ENCODE peak calls at places on chromosome 3, in nine cellular contexts. One of them, this sample, is unnamed.

GRCh38 chr3:149393355-149394165 is 16.1 kb upstream of the TM4SF1 start:
- DNase-seq in fibroblast of lung: peak; percentile 86
- DNase-seq in SK-N-SH: peak; percentile 68
- DNase-seq in neuronal stem cell: peak; percentile 35
- DNase-seq in endodermal cell: peak; percentile 86
- DNase-seq in IMR-90: peak; percentile 83
- DNase-seq in neural progenitor cell: peak; percentile 82
- DNase-seq in mesenchymal stem cell: peak; percentile 79
- DNase-seq in GM23248: peak; percentile 89
- DNase-seq in this sample: peak; percentile 76

GRCh38 chr3:175222356-175222755 is 363.2 kb downstream of the NAALADL2 start:
- DNase-seq in GM23248: no peak
- DNase-seq in mesenchymal stem cell: no peak
- DNase-seq in IMR-90: no peak
- DNase-seq in SK-N-SH: no peak
- DNase-seq in endodermal cell: no peak
- DNase-seq in fibroblast of lung: no peak
- DNase-seq in neural progenitor cell: no peak
- DNase-seq in neuronal stem cell: no peak
- DNase-seq in this sample: no peak

GRCh38 chr3:88632226-88632625 is 475.2 kb upstream of the EPHA3 start:
- DNase-seq in neuronal stem cell: no peak
- DNase-seq in SK-N-SH: no peak
- DNase-seq in endodermal cell: no peak
- DNase-seq in GM23248: no peak
- DNase-seq in mesenchymal stem cell: no peak
- DNase-seq in neural progenitor cell: no peak
- DNase-seq in fibroblast of lung: no peak
- DNase-seq in IMR-90: no peak
- DNase-seq in this sample: no peak

GRCh38 chr3:158105124-158105709 is 1.0 kb downstream of the SHOX2 start:
- DNase-seq in mesenchymal stem cell: peak; percentile 23
- DNase-seq in IMR-90: no peak
- DNase-seq in fibroblast of lung: no peak
- DNase-seq in SK-N-SH: peak; percentile 84
- DNase-seq in neuronal stem cell: no peak
- DNase-seq in neural progenitor cell: peak; percentile 61
- DNase-seq in endodermal cell: peak; percentile 75
- DNase-seq in GM23248: peak; percentile 88
- DNase-seq in this sample: no peak

GRCh38 chr3:185216587-185216918 is 37.3 kb downstream of the EHHADH start:
- DNase-seq in neural progenitor cell: no peak
- DNase-seq in IMR-90: no peak
- DNase-seq in fibroblast of lung: no peak
- DNase-seq in mesenchymal stem cell: peak; percentile 2
- DNase-seq in GM23248: no peak
- DNase-seq in endodermal cell: peak; percentile 60
- DNase-seq in neuronal stem cell: no peak
- DNase-seq in SK-N-SH: no peak
- DNase-seq in this sample: peak; percentile 5

GRCh38 chr3:39750677-39751076 is 58.7 kb upstream of the MYRIP start:
- DNase-seq in IMR-90: no peak
- DNase-seq in GM23248: no peak
- DNase-seq in fibroblast of lung: no peak
- DNase-seq in SK-N-SH: no peak
- DNase-seq in endodermal cell: peak; percentile 53
- DNase-seq in neural progenitor cell: no peak
- DNase-seq in neuronal stem cell: no peak
- DNase-seq in mesenchymal stem cell: no peak
- DNase-seq in this sample: no peak

GRCh38 chr3:33717616-33717865 is 513 bp downstream of the CLASP2 start:
- DNase-seq in neural progenitor cell: peak; percentile 87
- DNase-seq in fibroblast of lung: peak; percentile 62
- DNase-seq in endodermal cell: no peak
- DNase-seq in mesenchymal stem cell: no peak
- DNase-seq in GM23248: peak; percentile 83
- DNase-seq in neuronal stem cell: no peak
- DNase-seq in IMR-90: peak; percentile 48
- DNase-seq in SK-N-SH: peak; percentile 80
- DNase-seq in this sample: peak; percentile 50

GRCh38 chr3:126315916-126316514 is 41.2 kb downstream of the KLF15 start:
- DNase-seq in IMR-90: peak; percentile 13
- DNase-seq in mesenchymal stem cell: no peak
- DNase-seq in neural progenitor cell: no peak
- DNase-seq in SK-N-SH: no peak
- DNase-seq in fibroblast of lung: no peak
- DNase-seq in GM23248: no peak
- DNase-seq in endodermal cell: peak; percentile 27
- DNase-seq in neuronal stem cell: no peak
- DNase-seq in this sample: no peak

GRCh38 chr3:188126931-188127330 is 27.0 kb upstream of the LPP start:
- DNase-seq in neuronal stem cell: no peak
- DNase-seq in SK-N-SH: no peak
- DNase-seq in IMR-90: no peak
- DNase-seq in endodermal cell: peak; percentile 75
- DNase-seq in fibroblast of lung: no peak
- DNase-seq in neural progenitor cell: no peak
- DNase-seq in mesenchymal stem cell: no peak
- DNase-seq in GM23248: no peak
- DNase-seq in this sample: no peak

DNA sequence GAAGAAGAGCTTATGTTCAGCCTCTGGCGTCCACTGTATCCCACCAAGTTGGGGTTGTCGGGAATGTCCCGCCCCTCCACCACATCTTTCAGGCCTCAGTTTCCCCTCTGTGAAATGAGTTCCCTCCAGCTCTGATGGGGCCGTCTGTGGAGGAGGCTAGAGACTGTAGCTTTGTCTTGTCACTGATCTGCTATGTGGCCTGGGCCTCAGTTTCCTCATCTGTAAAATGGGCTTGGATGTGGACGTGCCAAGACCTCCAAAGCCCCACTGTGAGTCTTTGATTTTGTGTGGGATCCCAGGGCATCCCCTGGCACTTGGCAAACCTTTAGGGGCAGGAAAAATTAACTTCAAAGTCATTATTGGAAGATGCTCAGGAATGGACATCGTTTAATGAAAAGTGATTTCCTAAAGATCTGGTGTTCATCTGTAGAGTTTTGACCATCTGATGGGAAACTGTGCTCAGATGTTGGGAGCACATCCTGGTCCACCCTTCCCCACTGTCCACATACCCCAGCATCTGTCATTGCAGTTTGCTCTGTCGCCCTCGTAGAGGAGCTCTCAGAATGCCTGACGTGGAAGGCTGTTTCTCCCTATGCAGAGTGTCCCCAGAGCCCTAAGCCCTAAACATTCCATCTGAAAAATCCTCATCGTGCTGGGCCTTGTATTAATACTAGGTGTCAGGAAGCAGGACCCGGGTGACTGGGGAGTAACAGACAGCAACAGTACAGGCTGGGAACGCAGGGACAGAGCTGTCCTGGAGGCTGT is 28.5 kb downstream of the SLC6A6 start:
- DNase-seq in SK-N-SH: no peak
- DNase-seq in IMR-90: no peak
- DNase-seq in endodermal cell: no peak
- DNase-seq in GM23248: no peak
- DNase-seq in fibroblast of lung: no peak
- DNase-seq in neural progenitor cell: no peak
- DNase-seq in mesenchymal stem cell: peak; percentile 54
- DNase-seq in neuronal stem cell: no peak
- DNase-seq in this sample: no peak
- H3K9ac ChIP-seq in SK-N-SH: peak overlapping the region; percentile 44
- H3K9ac ChIP-seq in IMR-90: peak overlapping the region; percentile 42
- H3K9ac ChIP-seq in endodermal cell: no peak overlapping the region
- H3K9ac ChIP-seq in GM23248: no peak overlapping the region
- H3K9ac ChIP-seq in fibroblast of lung: no peak overlapping the region
- H3K9ac ChIP-seq in neural progenitor cell: no peak overlapping the region
- H3K9ac ChIP-seq in mesenchymal stem cell: peak overlapping the region; percentile 16
- H3K9ac ChIP-seq in neuronal stem cell: peak overlapping the region; percentile 50
- H3K9ac ChIP-seq in this sample: no peak overlapping the region

GRCh38 chr3:82005266-82005665 is 243.8 kb upstream of the GBE1 start:
- DNase-seq in neural progenitor cell: no peak
- DNase-seq in GM23248: no peak
- DNase-seq in endodermal cell: no peak
- DNase-seq in mesenchymal stem cell: no peak
- DNase-seq in neuronal stem cell: no peak
- DNase-seq in fibroblast of lung: no peak
- DNase-seq in SK-N-SH: no peak
- DNase-seq in IMR-90: no peak
- DNase-seq in this sample: no peak
- H3K9ac ChIP-seq in neural progenitor cell: no peak overlapping the region
- H3K9ac ChIP-seq in GM23248: no peak overlapping the region
- H3K9ac ChIP-seq in endodermal cell: no peak overlapping the region
- H3K9ac ChIP-seq in mesenchymal stem cell: no peak overlapping the region
- H3K9ac ChIP-seq in neuronal stem cell: no peak overlapping the region
- H3K9ac ChIP-seq in fibroblast of lung: no peak overlapping the region
- H3K9ac ChIP-seq in SK-N-SH: no peak overlapping the region
- H3K9ac ChIP-seq in IMR-90: no peak overlapping the region
- H3K9ac ChIP-seq in this sample: no peak overlapping the region

GRCh38 chr3:102207173-102207572 is 227.6 kb upstream of the ZPLD1 start:
- DNase-seq in endodermal cell: no peak
- DNase-seq in SK-N-SH: no peak
- DNase-seq in mesenchymal stem cell: no peak
- DNase-seq in GM23248: peak; percentile 30
- DNase-seq in IMR-90: no peak
- DNase-seq in fibroblast of lung: no peak
- DNase-seq in neural progenitor cell: no peak
- DNase-seq in neuronal stem cell: no peak
- DNase-seq in this sample: no peak

GRCh38 chr3:102205647-102206046 is 229.2 kb upstream of the ZPLD1 start:
- DNase-seq in endodermal cell: no peak
- DNase-seq in neuronal stem cell: no peak
- DNase-seq in fibroblast of lung: no peak
- DNase-seq in neural progenitor cell: no peak
- DNase-seq in GM23248: no peak
- DNase-seq in SK-N-SH: no peak
- DNase-seq in IMR-90: no peak
- DNase-seq in mesenchymal stem cell: no peak
- DNase-seq in this sample: no peak

GRCh38 chr3:102206506-102207145 is 228.2 kb upstream of the ZPLD1 start:
- DNase-seq in mesenchymal stem cell: peak; percentile 86
- DNase-seq in neural progenitor cell: no peak
- DNase-seq in fibroblast of lung: peak; percentile 86
- DNase-seq in SK-N-SH: no peak
- DNase-seq in neuronal stem cell: no peak
- DNase-seq in GM23248: peak; percentile 80
- DNase-seq in IMR-90: peak; percentile 79
- DNase-seq in endodermal cell: no peak
- DNase-seq in this sample: peak; percentile 11
- H3K9ac ChIP-seq in mesenchymal stem cell: peak overlapping the region; percentile 55
- H3K9ac ChIP-seq in neural progenitor cell: no peak overlapping the region
- H3K9ac ChIP-seq in fibroblast of lung: no peak overlapping the region
- H3K9ac ChIP-seq in SK-N-SH: no peak overlapping the region
- H3K9ac ChIP-seq in neuronal stem cell: no peak overlapping the region
- H3K9ac ChIP-seq in GM23248: peak overlapping the region; percentile 23
- H3K9ac ChIP-seq in IMR-90: no peak overlapping the region
- H3K9ac ChIP-seq in endodermal cell: no peak overlapping the region
- H3K9ac ChIP-seq in this sample: no peak overlapping the region

DNA sequence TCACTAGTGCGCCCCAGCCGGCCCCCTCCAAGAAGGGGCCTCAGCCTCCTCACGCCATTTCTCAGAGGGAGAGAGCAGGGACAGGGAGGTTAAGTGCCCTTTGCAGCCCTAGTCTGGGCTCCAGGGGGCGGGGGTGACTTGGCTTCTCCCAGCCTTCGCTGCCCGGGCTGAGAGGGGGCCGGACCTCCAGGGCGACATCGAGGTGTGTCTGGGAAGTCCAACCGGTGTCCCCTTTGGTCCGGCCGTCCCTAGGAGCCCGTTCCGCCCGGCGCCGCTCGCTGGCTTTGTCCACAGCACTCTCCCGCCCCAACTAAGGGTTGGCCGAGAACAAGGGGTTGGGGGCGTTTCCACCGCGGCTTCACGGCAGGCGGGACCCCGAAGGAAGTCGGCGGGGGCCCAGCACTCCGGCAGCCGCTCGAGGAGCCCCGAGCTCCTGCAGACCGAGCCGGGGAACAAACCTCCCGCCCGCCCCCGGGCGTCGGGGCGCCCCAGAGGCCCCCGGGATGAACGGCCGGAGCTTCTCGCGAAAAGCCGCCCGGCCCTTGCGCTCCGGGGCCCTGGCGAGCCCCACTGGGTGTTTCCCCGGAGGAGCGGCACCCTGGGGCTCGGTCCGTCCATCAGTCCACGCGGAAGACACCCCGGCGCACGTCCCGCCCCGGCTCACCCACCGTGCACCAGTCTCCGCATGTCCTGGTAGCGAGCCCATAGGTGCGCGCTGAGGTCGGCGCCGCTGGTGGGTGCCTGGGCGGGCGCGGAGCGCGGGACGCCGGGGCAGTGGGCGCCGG is 627 bp downstream of the NT5DC2 start:
- DNase-seq in mesenchymal stem cell: peak; percentile 37
- DNase-seq in fibroblast of lung: peak; percentile 10
- DNase-seq in SK-N-SH: peak; percentile 60
- DNase-seq in endodermal cell: peak; percentile 83
- DNase-seq in neural progenitor cell: peak; percentile 79
- DNase-seq in neuronal stem cell: peak; percentile 48
- DNase-seq in IMR-90: no peak
- DNase-seq in GM23248: peak; percentile 54
- DNase-seq in this sample: peak; percentile 13
- H3K9ac ChIP-seq in mesenchymal stem cell: peak overlapping the region; percentile 75
- H3K9ac ChIP-seq in fibroblast of lung: peak overlapping the region; percentile 65
- H3K9ac ChIP-seq in SK-N-SH: peak overlapping the region; percentile 87
- H3K9ac ChIP-seq in endodermal cell: peak overlapping the region; percentile 75
- H3K9ac ChIP-seq in neural progenitor cell: peak overlapping the region; percentile 64
- H3K9ac ChIP-seq in neuronal stem cell: peak overlapping the region; percentile 94
- H3K9ac ChIP-seq in IMR-90: peak overlapping the region; percentile 75
- H3K9ac ChIP-seq in GM23248: peak overlapping the region; percentile 72
- H3K9ac ChIP-seq in this sample: peak overlapping the region; percentile 96

GRCh38 chr3:196558476-196558875 is 9.9 kb downstream of the WDR53 start:
- DNase-seq in IMR-90: no peak
- DNase-seq in SK-N-SH: no peak
- DNase-seq in fibroblast of lung: no peak
- DNase-seq in mesenchymal stem cell: no peak
- DNase-seq in endodermal cell: no peak
- DNase-seq in neural progenitor cell: no peak
- DNase-seq in neuronal stem cell: no peak
- DNase-seq in GM23248: no peak
- DNase-seq in this sample: no peak

GRCh38 chr3:196568246-196569002 is at the start of the genes FBXO45 and WDR53:
- DNase-seq in fibroblast of lung: peak; percentile 92
- DNase-seq in neural progenitor cell: peak; percentile 98
- DNase-seq in GM23248: peak; percentile 99
- DNase-seq in SK-N-SH: peak; percentile 97
- DNase-seq in endodermal cell: peak; percentile 98
- DNase-seq in IMR-90: peak; percentile 93
- DNase-seq in mesenchymal stem cell: peak; percentile 94
- DNase-seq in neuronal stem cell: peak; percentile 93
- DNase-seq in this sample: peak; percentile 94

GRCh38 chr3:196569003-196569516 is 600 bp downstream of the FBXO45 start:
- DNase-seq in endodermal cell: peak; percentile 83
- DNase-seq in GM23248: peak; percentile 72
- DNase-seq in neural progenitor cell: no peak
- DNase-seq in neuronal stem cell: no peak
- DNase-seq in SK-N-SH: no peak
- DNase-seq in mesenchymal stem cell: peak; percentile 53
- DNase-seq in IMR-90: peak; percentile 26
- DNase-seq in fibroblast of lung: peak; percentile 7
- DNase-seq in this sample: peak; percentile 6

GRCh38 chr3:196559826-196560225 is 8.5 kb downstream of the WDR53 start:
- DNase-seq in neuronal stem cell: no peak
- DNase-seq in neural progenitor cell: no peak
- DNase-seq in mesenchymal stem cell: peak; percentile 17
- DNase-seq in endodermal cell: no peak
- DNase-seq in fibroblast of lung: no peak
- DNase-seq in SK-N-SH: no peak
- DNase-seq in IMR-90: peak; percentile 65
- DNase-seq in GM23248: peak; percentile 8
- DNase-seq in this sample: no peak

GRCh38 chr3:196563721-196564225 is 4.6 kb downstream of the WDR53 start:
- DNase-seq in mesenchymal stem cell: peak; percentile 23
- DNase-seq in neuronal stem cell: no peak
- DNase-seq in neural progenitor cell: no peak
- DNase-seq in fibroblast of lung: no peak
- DNase-seq in GM23248: peak; percentile 27
- DNase-seq in IMR-90: peak; percentile 34
- DNase-seq in SK-N-SH: no peak
- DNase-seq in endodermal cell: no peak
- DNase-seq in this sample: no peak
- H3K9ac ChIP-seq in mesenchymal stem cell: no peak overlapping the region
- H3K9ac ChIP-seq in neuronal stem cell: no peak overlapping the region
- H3K9ac ChIP-seq in neural progenitor cell: no peak overlapping the region
- H3K9ac ChIP-seq in fibroblast of lung: no peak overlapping the region
- H3K9ac ChIP-seq in GM23248: no peak overlapping the region
- H3K9ac ChIP-seq in IMR-90: no peak overlapping the region
- H3K9ac ChIP-seq in SK-N-SH: no peak overlapping the region
- H3K9ac ChIP-seq in endodermal cell: no peak overlapping the region
- H3K9ac ChIP-seq in this sample: no peak overlapping the region

This sample was measured in NT2/D1.